ENCODE peak calls at places on chromosomes 11 and 22, in seven cellular contexts. E is heart left ventricle, B is mesothelial cell of epicardium, P is fibroblast of mammary gland, X is Peyer's patch, Y is fibroblast of lung, G is vagina. R is an unnamed sample.

GRCh38 chr11:65487467-65488272 is 11.2 kb upstream of the MALAT1 start:
- DNase-seq in E (peak; percentile 95), B (peak; percentile 96), P (peak; percentile 100), X (peak; percentile 90), Y (peak; percentile 100), G (peak; percentile 100), R (no peak)

GRCh38 chr11:12329797-12330196 is 47.6 kb upstream of the PARVA start:
- DNase-seq in E (no peak), B (no peak), P (no peak), X (no peak), Y (no peak), G (no peak), R (no peak)

GRCh38 chr22:46914916-46915894 is 152.8 kb downstream of the TBC1D22A start:
- DNase-seq in E (no peak), B (no peak), P (no peak), X (no peak), Y (no peak), G (no peak), R (no peak)

GRCh38 chr11:111444040-111444439 is 65.0 kb upstream of the POU2AF1 start:
- DNase-seq in E (no peak), B (no peak), P (no peak), X (no peak), Y (no peak), G (no peak), R (no peak)

GRCh38 chr11:57460017-57460755 is at the start of gene RTN4RL2:
- DNase-seq in E (peak; percentile 73), B (no peak), P (peak; percentile 57), X (no peak), Y (peak; percentile 54), G (no peak), R (peak; percentile 35)

GRCh38 chr11:63985812-63986155 is 454 bp upstream of the OTUB1 start:
- DNase-seq in E (no peak), B (no peak), P (no peak), X (no peak), Y (no peak), G (no peak), R (peak; percentile 56)

GRCh38 chr11:19711911-19712280 is 741 bp upstream of the NAV2 start:
- DNase-seq in E (no peak), B (peak; percentile 25), P (no peak), X (no peak), Y (no peak), G (no peak), R (no peak)

GRCh38 chr11:95650271-95650670 is 139.3 kb downstream of the FAM76B start:
- DNase-seq in E (no peak), B (no peak), P (no peak), X (no peak), Y (no peak), G (no peak), R (no peak)

GRCh38 chr11:95149659-95150294 is 60.1 kb downstream of the ENDOD1 start:
- DNase-seq in E (no peak), B (no peak), P (no peak), X (no peak), Y (no peak), G (no peak), R (no peak)

GRCh38 chr11:31817054-31817620 is 6.0 kb upstream of the PAX6 start:
- DNase-seq in E (no peak), B (no peak), P (no peak), X (peak; percentile 48), Y (no peak), G (no peak), R (no peak)

GRCh38 chr11:126354631-126355323 is 709 bp upstream of the ST3GAL4 start:
- DNase-seq in E (no peak), B (no peak), P (no peak), X (no peak), Y (no peak), G (peak; percentile 89), R (no peak)

GRCh38 chr11:66856496-66857233 is at the start of gene LRFN4:
- DNase-seq in E (no peak), B (no peak), P (no peak), X (no peak), Y (no peak), G (no peak), R (peak; percentile 78)

GRCh38 chr11:111796696-111797095 is 30.5 kb upstream of the PPP2R1B start:
- DNase-seq in E (no peak), B (no peak), P (no peak), X (no peak), Y (peak; percentile 35), G (no peak), R (no peak)

GRCh38 chr22:27883656-27884350 is 35.3 kb downstream of the PITPNB start:
- DNase-seq in E (no peak), B (no peak), P (no peak), X (no peak), Y (no peak), G (no peak), R (no peak)

DNA sequence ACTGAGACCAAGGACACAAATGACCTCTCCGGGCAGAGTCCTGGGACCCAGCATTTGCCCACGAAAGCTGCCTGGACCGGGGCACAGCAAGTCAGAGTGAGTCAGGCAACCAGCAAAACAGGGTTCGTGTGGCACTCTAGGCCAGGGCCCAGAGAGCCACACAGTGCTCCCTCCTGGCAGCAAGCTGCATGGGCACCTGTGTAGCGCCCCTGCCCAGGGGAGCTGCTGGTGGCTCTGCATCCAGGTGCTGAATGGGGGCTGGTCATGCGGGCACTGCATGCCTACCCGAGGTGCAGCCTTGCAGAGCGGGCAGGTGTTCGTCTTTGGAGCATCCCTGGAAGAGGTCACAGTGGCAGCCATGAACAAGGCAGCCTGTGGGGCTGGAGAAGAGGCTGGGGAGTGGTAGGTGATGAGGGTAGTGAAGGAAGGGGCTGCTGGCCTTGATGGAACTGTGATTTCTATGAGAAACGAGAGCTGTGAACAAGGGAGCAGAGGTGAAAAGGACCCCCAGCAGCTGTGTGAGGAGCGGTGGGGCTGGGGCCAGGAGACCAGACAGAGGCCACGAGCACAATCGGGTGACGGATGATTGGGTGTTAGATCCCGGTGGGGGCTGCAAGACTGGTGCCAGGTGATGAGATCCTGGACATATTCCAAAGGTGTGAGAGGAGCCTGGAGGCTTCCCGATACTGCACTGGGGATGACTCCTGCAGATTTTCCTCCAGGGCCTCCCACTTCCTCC is 63.3 kb downstream of the DGCR2 start:
- DNase-seq in E (peak; percentile 44), B (no peak), P (no peak), X (no peak), Y (no peak), G (peak; percentile 69), R (no peak)
- TF ChIP-seq CTCF in E (no peak), B (no peak), P (no peak), X (no peak), Y (no peak), G (no peak), R (no peak)

GRCh38 chr22:29705651-29706050 is 14.2 kb upstream of the CABP7 start:
- DNase-seq in E (no peak), B (no peak), P (no peak), X (no peak), Y (no peak), G (no peak), R (no peak)

GRCh38 chr22:29702931-29703594 is 16.7 kb upstream of the CABP7 start:
- DNase-seq in E (peak; percentile 59), B (no peak), P (no peak), X (no peak), Y (no peak), G (no peak), R (no peak)

GRCh38 chr22:29706493-29706892 is 13.3 kb upstream of the CABP7 start:
- DNase-seq in E (no peak), B (no peak), P (no peak), X (no peak), Y (no peak), G (no peak), R (no peak)

GRCh38 chr22:29703595-29704195 is 16.1 kb upstream of the CABP7 start:
- DNase-seq in E (peak; percentile 34), B (no peak), P (no peak), X (no peak), Y (no peak), G (no peak), R (no peak)

GRCh38 chr22:29704528-29705285 is 15.1 kb upstream of the CABP7 start:
- DNase-seq in E (no peak), B (no peak), P (peak; percentile 30), X (no peak), Y (peak; percentile 68), G (no peak), R (no peak)
- TF ChIP-seq CTCF in E (no peak), B (no peak), P (no peak), X (no peak), Y (peak; percentile 3), G (no peak), R (no peak)

DNA sequence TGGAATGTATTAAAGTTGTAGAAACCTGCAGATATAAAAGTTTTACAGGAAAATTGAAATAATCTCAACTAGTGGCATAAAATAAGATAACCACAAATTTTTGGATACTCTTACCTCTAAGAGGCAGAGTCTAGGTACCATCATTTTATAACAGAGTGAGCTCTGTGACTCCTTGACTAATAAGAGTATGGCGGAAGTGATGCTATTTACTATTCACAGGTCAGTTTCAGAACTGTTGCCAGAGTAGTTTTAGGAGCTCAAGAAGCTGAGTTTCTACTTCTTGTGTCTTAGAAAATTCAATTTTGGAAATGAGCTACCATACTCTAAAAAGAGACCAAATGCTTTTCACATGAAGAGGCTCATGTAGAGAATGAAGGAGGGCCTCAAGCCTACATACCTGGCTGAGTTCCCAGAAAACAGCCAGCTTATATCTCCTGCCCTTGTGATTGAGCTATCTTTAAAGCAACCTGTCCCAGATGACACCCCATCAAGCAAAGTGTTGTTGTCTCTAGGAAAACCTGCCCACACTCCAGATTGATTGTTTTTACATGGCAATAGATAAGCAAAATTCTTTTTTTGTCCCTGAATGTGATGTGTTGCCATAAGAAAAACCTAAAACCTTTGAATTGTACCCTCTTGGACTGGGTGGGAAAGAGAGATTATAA is 712.8 kb upstream of the CNTN5 start:
- DNase-seq in E (no peak), B (no peak), P (no peak), X (no peak), Y (no peak), G (no peak), R (no peak)
- TF ChIP-seq CTCF in E (no peak), B (no peak), P (no peak), X (no peak), Y (no peak), G (no peak), R (no peak)

GRCh38 chr11:118635642-118636041 is 28.2 kb downstream of the PHLDB1 start:
- DNase-seq in E (no peak), B (no peak), P (no peak), X (no peak), Y (no peak), G (no peak), R (no peak)

GRCh38 chr11:118636569-118637290 is 29.3 kb downstream of the PHLDB1 start:
- DNase-seq in E (no peak), B (no peak), P (peak; percentile 70), X (no peak), Y (no peak), G (no peak), R (no peak)

GRCh38 chr11:118633979-118634378 is 26.6 kb downstream of the PHLDB1 start:
- DNase-seq in E (no peak), B (no peak), P (peak; percentile 79), X (no peak), Y (peak; percentile 43), G (no peak), R (no peak)

GRCh38 chr11:118634435-118635236 is 27.2 kb downstream of the PHLDB1 start:
- DNase-seq in E (peak; percentile 90), B (peak; percentile 76), P (peak; percentile 64), X (peak; percentile 89), Y (peak; percentile 78), G (no peak), R (no peak)

DNA sequence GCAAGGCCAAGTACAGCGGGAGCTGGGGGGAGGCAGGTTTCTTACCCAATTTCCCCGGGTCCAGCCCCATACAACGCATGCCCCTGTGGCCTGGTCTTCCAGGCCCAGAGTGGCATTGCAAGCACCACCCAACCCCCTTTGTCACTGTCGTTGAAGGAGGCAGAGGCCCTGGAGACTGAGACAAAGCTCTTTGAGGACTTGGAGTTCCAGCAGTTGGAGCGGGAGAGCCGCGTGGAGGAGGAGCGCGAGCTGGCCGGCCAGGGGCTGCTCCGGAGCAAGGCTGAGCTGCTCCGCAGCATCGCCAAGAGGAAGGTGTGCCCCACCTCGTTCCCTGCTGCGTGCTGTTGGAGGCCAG is 27.8 kb downstream of the PHLDB1 start:
- DNase-seq in E (no peak), B (no peak), P (no peak), X (no peak), Y (no peak), G (no peak), R (no peak)
- TF ChIP-seq CTCF in E (no peak), B (no peak), P (no peak), X (no peak), Y (no peak), G (no peak), R (no peak)

R was measured in activated B cell treated with CpG ODN at 0.5 μM for 24 hours.